ENCODE peak calls at places on chromosomes 1 and 21, in seven cellular contexts. F, V, Y, N, U, A and D are unnamed samples.

GRCh38 chr1:192516776-192517297 is 58.7 kb upstream of the RGS1 start:
- DNase-seq in A (no peak), U (peak; percentile 36), V (no peak), N (peak; percentile 99), F (no peak), Y (no peak), D (no peak)

GRCh38 chr1:21573971-21574458 is 64.8 kb downstream of the ALPL start:
- DNase-seq in Y (peak; percentile 90), V (peak; percentile 72), F (peak; percentile 75), N (peak; percentile 48), A (peak; percentile 71), U (peak; percentile 46), D (peak; percentile 88)

GRCh38 chr1:168709896-168710305 is 19.1 kb downstream of the DPT start:
- DNase-seq in Y (no peak), N (no peak), U (no peak), V (peak; percentile 14), F (no peak), A (no peak), D (peak; percentile 66)

GRCh38 chr21:22791986-22792560 is 1793.9 kb downstream of the NCAM2 start:
- DNase-seq in A (peak; percentile 40), Y (no peak), U (no peak), F (no peak), V (peak; percentile 65), N (peak; percentile 49), D (peak; percentile 8)

GRCh38 chr21:41207401-41208388 is 39.7 kb downstream of the BACE2 start:
- DNase-seq in A (no peak), Y (peak; percentile 69), V (peak; percentile 84), N (peak; percentile 48), U (peak; percentile 46), F (peak; percentile 66), D (no peak)

GRCh38 chr21:36156815-36157670 is at the start of gene DOP1B:
- DNase-seq in V (no peak), F (no peak), N (peak; percentile 53), Y (no peak), A (no peak), U (peak; percentile 67), D (no peak)

GRCh38 chr1:226708342-226708780 is 30.7 kb downstream of the ITPKB start:
- DNase-seq in V (peak; percentile 73), U (no peak), F (no peak), Y (no peak), N (no peak), A (no peak), D (no peak)

GRCh38 chr1:26079178-26079563 is 11.7 kb upstream of the TRIM63 start:
- DNase-seq in V (no peak), F (no peak), N (no peak), U (no peak), A (no peak), Y (no peak), D (no peak)

GRCh38 chr1:40820251-40820797 is 36.7 kb downstream of the KCNQ4 start:
- DNase-seq in A (peak; percentile 55), V (no peak), F (no peak), Y (no peak), U (no peak), N (no peak), D (no peak)

DNA sequence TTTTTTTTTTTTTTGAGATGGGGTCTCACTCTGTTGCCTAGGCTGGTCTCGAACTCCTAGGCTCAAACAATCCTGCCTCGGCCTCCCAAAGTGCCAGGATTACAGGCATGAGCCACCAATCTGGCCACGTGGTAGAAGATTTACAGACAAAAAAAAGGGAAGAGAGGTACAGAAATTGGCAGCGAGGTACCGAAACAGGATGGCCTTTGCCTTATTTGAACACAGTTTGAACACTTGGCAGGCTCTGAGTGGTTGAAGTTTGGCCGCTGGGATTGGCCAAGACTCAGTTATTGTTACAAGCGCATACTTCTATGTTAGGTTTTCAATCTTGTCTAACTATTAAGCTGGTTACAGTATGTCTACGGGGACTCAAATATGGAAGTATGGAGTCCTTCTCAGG is 6.2 kb upstream of the AADACL4 start:
- DNase-seq in U (no peak), F (no peak), V (no peak), Y (no peak), N (no peak), A (no peak), D (no peak)
- H3K9me3 ChIP-seq in U (peaks cover 22% of the 10 kb centered on the region), F (no peaks in the 10 kb centered on the region), V (no peaks in the 10 kb centered on the region), Y (no peaks in the 10 kb centered on the region), N (no peaks in the 10 kb centered on the region), A (peaks cover 13% of the 10 kb centered on the region), D (peaks cover 5% of the 10 kb centered on the region)

GRCh38 chr21:29920938-29921337 is 18.9 kb downstream of the GRIK1 start:
- DNase-seq in N (no peak), Y (no peak), V (peak; percentile 8), A (no peak), F (no peak), U (no peak), D (no peak)
- H3K9me3 ChIP-seq in N (no peaks in the 10 kb centered on the region), Y (no peaks in the 10 kb centered on the region), V (no peaks in the 10 kb centered on the region), A (no peaks in the 10 kb centered on the region), F (no peaks in the 10 kb centered on the region), U (no peaks in the 10 kb centered on the region), D (no peaks in the 10 kb centered on the region)

GRCh38 chr21:30227128-30227527 is 11.2 kb upstream of the CLDN8 start:
- DNase-seq in Y (no peak), F (no peak), V (no peak), U (no peak), N (no peak), A (no peak), D (no peak)
- H3K9me3 ChIP-seq in Y (no peaks in the 10 kb centered on the region), F (no peaks in the 10 kb centered on the region), V (no peaks in the 10 kb centered on the region), U (no peaks in the 10 kb centered on the region), N (no peaks in the 10 kb centered on the region), A (no peaks in the 10 kb centered on the region), D (no peaks in the 10 kb centered on the region)

DNA sequence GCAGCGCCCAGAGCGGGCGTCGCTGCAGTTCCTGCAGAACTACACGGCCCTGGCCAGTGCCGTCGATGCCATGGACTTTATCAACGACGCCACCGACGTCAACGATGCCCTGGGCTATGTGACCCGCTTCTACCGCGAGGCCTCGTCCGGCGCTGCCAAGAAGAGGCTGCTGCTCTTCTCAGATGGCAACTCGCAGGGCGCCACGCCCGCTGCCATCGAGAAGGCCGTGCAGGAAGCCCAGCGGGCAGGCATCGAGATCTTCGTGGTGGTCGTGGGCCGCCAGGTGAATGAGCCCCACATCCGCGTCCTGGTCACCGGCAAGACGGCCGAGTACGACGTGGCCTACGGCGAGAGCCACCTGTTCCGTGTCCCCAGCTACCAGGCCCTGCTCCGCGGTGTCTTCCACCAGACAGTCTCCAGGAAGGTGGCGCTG is 22.0 kb downstream of the COL6A1 start:
- DNase-seq in V (no peak), A (no peak), U (no peak), F (peak; percentile 16), N (no peak), Y (no peak), D (peak; percentile 43)
- H3K9me3 ChIP-seq in V (no peaks in the 10 kb centered on the region), A (peaks cover 14% of the 10 kb centered on the region), U (no peaks in the 10 kb centered on the region), F (no peaks in the 10 kb centered on the region), N (no peaks in the 10 kb centered on the region), Y (no peaks in the 10 kb centered on the region), D (peaks cover 3% of the 10 kb centered on the region)

GRCh38 chr21:10616535-10616934 is 95.2 kb downstream of the TPTE start:
- DNase-seq in Y (no peak), N (no peak), U (no peak), A (no peak), F (no peak), V (no peak), D (no peak)
- H3K9me3 ChIP-seq in Y (no peaks in the 10 kb centered on the region), N (no peaks in the 10 kb centered on the region), U (peaks cover 20% of the 10 kb centered on the region), A (no peaks in the 10 kb centered on the region), F (no peaks in the 10 kb centered on the region), V (no peaks in the 10 kb centered on the region), D (no peaks in the 10 kb centered on the region)

GRCh38 chr21:10539956-10540355 is 18.6 kb downstream of the TPTE start:
- DNase-seq in N (no peak), U (no peak), V (no peak), Y (no peak), A (no peak), F (no peak), D (no peak)
- H3K9me3 ChIP-seq in N (no peaks in the 10 kb centered on the region), U (peaks cover 5% of the 10 kb centered on the region), V (no peaks in the 10 kb centered on the region), Y (no peaks in the 10 kb centered on the region), A (peaks cover 5% of the 10 kb centered on the region), F (no peaks in the 10 kb centered on the region), D (no peaks in the 10 kb centered on the region)

GRCh38 chr1:245060684-245061374 is 94.0 kb upstream of the KIF26B start:
- DNase-seq in A (peak; percentile 64), V (peak; percentile 85), Y (no peak), N (no peak), F (peak; percentile 88), U (peak; percentile 83), D (no peak)
- H3K9me3 ChIP-seq in A (no peaks in the 10 kb centered on the region), V (no peaks in the 10 kb centered on the region), Y (no peaks in the 10 kb centered on the region), N (no peaks in the 10 kb centered on the region), F (no peaks in the 10 kb centered on the region), U (no peaks in the 10 kb centered on the region), D (no peaks in the 10 kb centered on the region)

DNA sequence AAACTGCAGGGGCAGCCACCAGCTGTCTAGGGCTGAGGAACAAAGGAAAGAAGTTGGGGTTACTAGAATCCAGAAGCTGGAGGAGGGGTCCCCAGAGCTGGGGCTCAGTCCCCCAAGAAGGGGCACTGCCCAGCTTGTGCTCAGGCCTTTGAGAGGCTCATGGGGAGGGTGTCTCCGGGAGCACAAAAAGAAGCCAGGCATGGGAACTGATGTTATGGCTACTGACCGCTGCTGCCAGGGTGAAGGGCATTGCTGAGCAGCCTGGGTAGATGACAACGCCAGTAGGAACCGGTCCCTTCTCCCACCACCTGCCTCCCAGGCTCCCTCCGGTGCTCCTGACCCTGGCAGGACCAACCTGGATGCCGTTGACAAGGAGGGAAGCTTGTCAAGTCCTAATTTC is 762.5 kb upstream of the TPTE start:
- DNase-seq in N (no peak), F (no peak), Y (no peak), V (no peak), U (no peak), A (no peak), D (no peak)
- H3K9me3 ChIP-seq in N (no peaks in the 10 kb centered on the region), F (no peaks in the 10 kb centered on the region), Y (no peaks in the 10 kb centered on the region), V (peaks cover 4% of the 10 kb centered on the region), U (peaks cover 30% of the 10 kb centered on the region), A (peaks cover 8% of the 10 kb centered on the region), D (peaks cover 20% of the 10 kb centered on the region)